ENCODE peak calls at places on chromosomes 16 and 17, in six cellular contexts. T is mucosa of descending colon; Q is SK-N-MC; L is stimulated activated CD8-positive, alpha-beta memory T cell treated with anti-CD3 and anti-CD28 coated beads, Interleukin-4, amount 100 ng/mL, for 1 hour; W is SHP77; P is posterior vena cava. G is an unnamed sample.
A peak's percentile ranks its signal among the peaks of the same experiment; 100 is the strongest.

GRCh38 chr17:44159519-44160210 is 10.8 kb upstream of the ASB16 start:
- DNase-seq in T (no peak), Q (no peak), L (no peak), W (no peak), P (no peak), G (no peak)

GRCh38 chr17:40363480-40363838 is 1.1 kb downstream of the GJD3 start:
- DNase-seq in T (peak; percentile 55), Q (no peak), L (no peak), W (no peak), P (peak; percentile 81), G (peak; percentile 88)

GRCh38 chr16:75818491-75818890 is 92.2 kb upstream of the CPHXL start:
- DNase-seq in T (no peak), Q (no peak), L (no peak), W (no peak), P (no peak), G (no peak)

GRCh38 chr17:66348605-66349165 is 46.3 kb downstream of the PRKCA start:
- DNase-seq in T (no peak), Q (no peak), L (no peak), W (no peak), P (no peak), G (no peak)

GRCh38 chr16:67509016-67509415 is 19.6 kb upstream of the RIPOR1 start:
- DNase-seq in T (no peak), Q (no peak), L (no peak), W (no peak), P (no peak), G (no peak)

GRCh38 chr16:2904100-2904921 is 7.4 kb upstream of the FLYWCH1 start:
- DNase-seq in T (peak; percentile 89), Q (no peak), L (peak; percentile 42), W (peak; percentile 82), P (peak; percentile 95), G (peak; percentile 95)

GRCh38 chr16:26118575-26118974 is 426.8 kb downstream of the HS3ST4 start:
- DNase-seq in T (no peak), Q (no peak), L (no peak), W (no peak), P (no peak), G (no peak)

GRCh38 chr16:67679935-67680897 is 13.6 kb downstream of the C16orf86 start:
- DNase-seq in T (no peak), Q (no peak), L (no peak), W (no peak), P (no peak), G (no peak)

GRCh38 chr16:88382491-88383400 is at the start of gene ZNF469:
- DNase-seq in T (peak; percentile 41), Q (no peak), L (no peak), W (no peak), P (peak; percentile 79), G (peak; percentile 68)

GRCh38 chr17:64097196-64097936 is 32.6 kb downstream of the ERN1 start:
- DNase-seq in T (no peak), Q (no peak), L (no peak), W (no peak), P (no peak), G (no peak)

GRCh38 chr17:72719582-72720493 is 372.6 kb downstream of the SLC39A11 start:
- DNase-seq in T (no peak), Q (no peak), L (no peak), W (no peak), P (peak; percentile 79), G (no peak)

GRCh38 chr17:36608280-36608679 is 6.9 kb downstream of the MRM1 start:
- DNase-seq in T (peak; percentile 14), Q (no peak), L (no peak), W (peak; percentile 58), P (no peak), G (no peak)

GRCh38 chr16:67100569-67101300 is 9.0 kb upstream of the PHAF1 start:
- DNase-seq in T (no peak), Q (no peak), L (no peak), W (no peak), P (no peak), G (no peak)

GRCh38 chr16:76910931-76911330 is 280.1 kb upstream of the MON1B start:
- DNase-seq in T (no peak), Q (no peak), L (no peak), W (no peak), P (no peak), G (no peak)

GRCh38 chr16:50464325-50465290 is 83.6 kb upstream of the NKD1 start:
- DNase-seq in T (no peak), Q (no peak), L (no peak), W (no peak), P (peak; percentile 67), G (peak; percentile 20)

GRCh38 chr16:22721497-22722100 is 92.4 kb upstream of the HS3ST2 start:
- DNase-seq in T (no peak), Q (no peak), L (no peak), W (peak; percentile 30), P (no peak), G (no peak)

GRCh38 chr16:68447721-68448359 is 468 bp downstream of the SMPD3 start:
- DNase-seq in T (no peak), Q (no peak), L (no peak), W (no peak), P (no peak), G (no peak)

GRCh38 chr17:19003966-19004600 is 481 bp downstream of the FAM83G start:
- DNase-seq in T (peak; percentile 83), Q (no peak), L (no peak), W (peak; percentile 39), P (no peak), G (peak; percentile 85)

GRCh38 chr16:48611329-48612137 is 1.6 kb upstream of the N4BP1 start:
- DNase-seq in T (no peak), Q (no peak), L (no peak), W (peak; percentile 14), P (no peak), G (no peak)

GRCh38 chr17:79024901-79025737 is 1.1 kb downstream of the C1QTNF1 start:
- DNase-seq in T (peak; percentile 67), Q (no peak), L (no peak), W (peak; percentile 32), P (peak; percentile 90), G (no peak)

GRCh38 chr17:12603566-12603965 is 62.1 kb upstream of the MYOCD start:
- DNase-seq in T (no peak), Q (no peak), L (no peak), W (no peak), P (no peak), G (no peak)

GRCh38 chr16:29698484-29699323 is 19.7 kb downstream of the QPRT start:
- DNase-seq in T (no peak), Q (no peak), L (no peak), W (no peak), P (peak; percentile 62), G (no peak)

GRCh38 chr16:1101133-1101532 is 5.1 kb upstream of the C1QTNF8 start:
- DNase-seq in T (no peak), Q (no peak), L (no peak), W (no peak), P (no peak), G (no peak)

GRCh38 chr16:57704905-57705852 is 10.6 kb downstream of the DRC7 start:
- DNase-seq in T (no peak), Q (no peak), L (no peak), W (no peak), P (peak; percentile 11), G (no peak)

GRCh38 chr16:30069575-30070462 is 4.3 kb downstream of the ALDOA start:
- DNase-seq in T (no peak), Q (no peak), L (no peak), W (no peak), P (no peak), G (no peak)

GRCh38 chr17:49193513-49194296 is 16.7 kb downstream of the GNGT2 start:
- DNase-seq in T (peak; percentile 55), Q (no peak), L (no peak), W (peak; percentile 41), P (no peak), G (peak; percentile 81)

G was measured in kidney.